ENCODE peak calls at places on chromosomes 1 and 21, in seven cellular contexts. V is H54, J is AG08395, U is astrocyte of the spinal cord, Q is GM04503, C is AML-193, A is posterior cingulate gyrus. B is an unnamed sample.

GRCh38 chr1:24867064-24867870 is 62.8 kb downstream of the RUNX3 start:
- DNase-seq in V (no peak), J (no peak), U (no peak), Q (no peak), C (no peak), A (no peak), B (no peak)

GRCh38 chr1:187038789-187039188 is 210.0 kb downstream of the PLA2G4A start:
- DNase-seq in V (no peak), J (no peak), U (peak; percentile 50), Q (no peak), C (peak; percentile 21), A (no peak), B (no peak)

GRCh38 chr1:184595609-184596008 is 159.0 kb downstream of the EDEM3 start:
- DNase-seq in V (peak; percentile 26), J (peak; percentile 76), U (peak; percentile 29), Q (peak; percentile 51), C (no peak), A (no peak), B (peak; percentile 33)

GRCh38 chr1:3237570-3237969 is 168.6 kb downstream of the PRDM16 start:
- DNase-seq in V (no peak), J (no peak), U (no peak), Q (no peak), C (no peak), A (no peak), B (no peak)

GRCh38 chr1:37726746-37727145 is 34.4 kb downstream of the CDCA8 start:
- DNase-seq in V (no peak), J (no peak), U (no peak), Q (no peak), C (no peak), A (peak; percentile 86), B (no peak)

GRCh38 chr1:116706123-116706522 is 38.6 kb upstream of the IGSF3 start:
- DNase-seq in V (no peak), J (no peak), U (no peak), Q (no peak), C (no peak), A (no peak), B (no peak)

GRCh38 chr1:21216835-21217811 is 40.4 kb upstream of the EIF4G3 start:
- DNase-seq in V (no peak), J (peak; percentile 33), U (peak; percentile 35), Q (no peak), C (peak; percentile 7), A (no peak), B (no peak)

GRCh38 chr1:8169364-8170058 is 143.4 kb upstream of the ERRFI1 start:
- DNase-seq in V (no peak), J (peak; percentile 81), U (peak; percentile 83), Q (peak; percentile 50), C (no peak), A (peak; percentile 74), B (peak; percentile 63)

GRCh38 chr1:45032833-45033232 is 20.8 kb downstream of the UROD start:
- DNase-seq in V (no peak), J (no peak), U (no peak), Q (no peak), C (no peak), A (no peak), B (no peak)

GRCh38 chr1:234617986-234618725 is 8.2 kb upstream of the IRF2BP2 start:
- DNase-seq in V (no peak), J (peak; percentile 60), U (peak; percentile 75), Q (peak; percentile 95), C (no peak), A (no peak), B (peak; percentile 87)

GRCh38 chr21:34131586-34131985 is 58.2 kb downstream of the MRPS6 start:
- DNase-seq in V (no peak), J (no peak), U (no peak), Q (no peak), C (no peak), A (no peak), B (no peak)

GRCh38 chr1:56566994-56567393 is 12.4 kb downstream of the PLPP3 start:
- DNase-seq in V (no peak), J (no peak), U (peak; percentile 31), Q (no peak), C (no peak), A (no peak), B (no peak)

GRCh38 chr1:198032668-198033067 is 115.5 kb downstream of the LHX9 start:
- DNase-seq in V (no peak), J (no peak), U (no peak), Q (no peak), C (no peak), A (no peak), B (no peak)

GRCh38 chr21:27561116-27561515 is 594.2 kb upstream of the ADAMTS5 start:
- DNase-seq in V (no peak), J (no peak), U (no peak), Q (no peak), C (no peak), A (no peak), B (no peak)

GRCh38 chr1:28296401-28297220 is 32.2 kb upstream of the MED18 start:
- DNase-seq in V (no peak), J (no peak), U (peak; percentile 15), Q (no peak), C (no peak), A (peak; percentile 52), B (no peak)

GRCh38 chr1:208179303-208179702 is 64.9 kb downstream of the PLXNA2 start:
- DNase-seq in V (no peak), J (no peak), U (no peak), Q (no peak), C (no peak), A (no peak), B (no peak)

GRCh38 chr1:62198781-62199125 is 4.1 kb downstream of the L1TD1 start:
- DNase-seq in V (no peak), J (no peak), U (no peak), Q (no peak), C (no peak), A (peak; percentile 22), B (no peak)

GRCh38 chr1:230359992-230360391 is 66.1 kb downstream of the PGBD5 start:
- DNase-seq in V (no peak), J (no peak), U (peak; percentile 22), Q (no peak), C (no peak), A (no peak), B (peak; percentile 51)

GRCh38 chr1:5887436-5888290 is 104.6 kb downstream of the NPHP4 start:
- DNase-seq in V (no peak), J (no peak), U (no peak), Q (no peak), C (no peak), A (peak; percentile 66), B (no peak)

GRCh38 chr1:229117664-229118300 is 153.1 kb upstream of the RAB4A start:
- DNase-seq in V (no peak), J (peak; percentile 54), U (no peak), Q (no peak), C (no peak), A (peak; percentile 86), B (peak; percentile 20)

GRCh38 chr1:182217071-182217470 is 155.6 kb upstream of the ZNF648 start:
- DNase-seq in V (no peak), J (peak; percentile 69), U (peak; percentile 74), Q (peak; percentile 61), C (no peak), A (no peak), B (peak; percentile 37)

GRCh38 chr1:79052829-79053449 is 46.4 kb upstream of the ADGRL4 start:
- DNase-seq in V (no peak), J (no peak), U (no peak), Q (no peak), C (no peak), A (no peak), B (no peak)

GRCh38 chr1:55781944-55782482 is 566.8 kb upstream of the USP24 start:
- DNase-seq in V (peak; percentile 42), J (peak; percentile 70), U (peak; percentile 94), Q (peak; percentile 73), C (no peak), A (no peak), B (peak; percentile 80)

GRCh38 chr21:15667010-15667409 is 62.8 kb upstream of the USP25 start:
- DNase-seq in V (peak; percentile 6), J (peak; percentile 61), U (peak; percentile 49), Q (peak; percentile 53), C (no peak), A (no peak), B (no peak)

GRCh38 chr1:86912501-86912900 is 1.4 kb downstream of the SELENOF start:
- DNase-seq in V (no peak), J (no peak), U (no peak), Q (no peak), C (no peak), A (no peak), B (no peak)